ENCODE peak calls at places on chromosomes 5 and 9, in six cellular contexts. R is NCI-H82; S is stimulated activated CD8-positive, alpha-beta memory T cell treated with anti-CD3 and anti-CD28 coated beads, Interleukin-2, amount 100 ng/mL, for 1 hour; D is kidney glomerular epithelial cell; B is stimulated activated CD4-positive, alpha-beta T cell treated with anti-CD3 and anti-CD28 coated beads, Interleukin-4, amount 100 ng/mL, for 1 hour; T is NCI-H2029. Q is an unnamed sample.

GRCh38 chr5:1208743-1209551 is 7.6 kb downstream of the SLC6A19 start:
- DNase-seq in D (peak; percentile 52), T (peak; percentile 28), S (no peak), B (no peak), R (no peak), Q (peak; percentile 99)

GRCh38 chr5:157473383-157474370 is 13.7 kb downstream of the NIPAL4 start:
- DNase-seq in T (no peak), D (no peak), R (no peak), B (no peak), S (no peak), Q (no peak)

GRCh38 chr5:32753051-32753450 is 41.9 kb downstream of the NPR3 start:
- DNase-seq in S (no peak), D (no peak), R (no peak), T (no peak), B (no peak), Q (no peak)

GRCh38 chr5:61817472-61818326 is 485.6 kb downstream of the ZSWIM6 start:
- DNase-seq in T (no peak), R (peak; percentile 65), S (no peak), B (no peak), D (peak; percentile 61), Q (no peak)

GRCh38 chr9:116190997-116191396 is 37.4 kb downstream of the PAPPA start:
- DNase-seq in D (peak; percentile 64), S (no peak), R (no peak), T (no peak), B (no peak), Q (no peak)

GRCh38 chr9:82903503-82903902 is 159.4 kb downstream of the RASEF start:
- DNase-seq in T (no peak), B (no peak), R (no peak), D (no peak), S (no peak), Q (no peak)

GRCh38 chr9:134364391-134365114 is 38.3 kb downstream of the RXRA start:
- DNase-seq in B (peak; percentile 13), D (no peak), R (no peak), T (no peak), S (no peak), Q (no peak)

GRCh38 chr5:54727874-54728273 is 210.3 kb downstream of the SNX18 start:
- DNase-seq in D (no peak), B (no peak), R (peak; percentile 61), T (no peak), S (no peak), Q (no peak)

GRCh38 chr9:37053684-37054512 is 19.8 kb upstream of the PAX5 start:
- DNase-seq in T (no peak), D (no peak), R (peak; percentile 72), B (no peak), S (no peak), Q (no peak)

GRCh38 chr9:105415344-105415980 is 32.4 kb upstream of the FSD1L start:
- DNase-seq in T (no peak), R (peak; percentile 84), B (peak; percentile 35), S (peak; percentile 39), D (peak; percentile 30), Q (peak; percentile 15)

GRCh38 chr5:131751551-131751950 is 45.3 kb downstream of the FNIP1 start:
- DNase-seq in T (no peak), R (no peak), S (no peak), D (no peak), B (no peak), Q (no peak)

GRCh38 chr9:14939378-14939777 is 29.1 kb upstream of the FREM1 start:
- DNase-seq in S (no peak), B (no peak), D (no peak), R (no peak), T (no peak), Q (no peak)

GRCh38 chr5:61450880-61451279 is 118.8 kb downstream of the ZSWIM6 start:
- DNase-seq in S (no peak), D (peak; percentile 35), T (peak; percentile 52), R (peak; percentile 78), B (no peak), Q (no peak)

GRCh38 chr9:107439991-107440456 is 49.5 kb downstream of the KLF4 start:
- DNase-seq in B (no peak), R (peak; percentile 91), D (no peak), S (no peak), T (peak; percentile 10), Q (no peak)

GRCh38 chr9:38346811-38347735 is 45.4 kb upstream of the ALDH1B1 start:
- DNase-seq in B (no peak), D (no peak), S (no peak), T (no peak), R (peak; percentile 23), Q (no peak)

GRCh38 chr5:151182501-151182900 is 24.9 kb upstream of the ANXA6 start:
- DNase-seq in T (no peak), B (no peak), R (no peak), D (no peak), S (no peak), Q (no peak)

GRCh38 chr5:133907075-133907474 is 61.4 kb downstream of the C5orf15 start:
- DNase-seq in T (peak; percentile 75), S (no peak), B (no peak), D (no peak), R (peak; percentile 19), Q (no peak)

GRCh38 chr9:16074962-16075361 is 522.1 kb downstream of the CCDC171 start:
- DNase-seq in R (no peak), B (no peak), T (no peak), D (no peak), S (no peak), Q (no peak)

GRCh38 chr9:136255166-136255538 is 9.5 kb upstream of the QSOX2 start:
- DNase-seq in B (no peak), D (peak; percentile 17), S (no peak), T (no peak), R (no peak), Q (no peak)

GRCh38 chr9:34400686-34401602 is 24.2 kb upstream of the MYORG start:
- DNase-seq in B (no peak), D (no peak), S (no peak), T (no peak), R (no peak), Q (no peak)

GRCh38 chr5:151092750-151093149 is 11.9 kb upstream of the TNIP1 start:
- DNase-seq in T (no peak), S (no peak), B (no peak), R (no peak), D (peak; percentile 60), Q (no peak)

GRCh38 chr9:129408535-129409215 is 212.2 kb downstream of the C9orf50 start:
- DNase-seq in B (no peak), R (no peak), D (no peak), S (no peak), T (no peak), Q (no peak)

GRCh38 chr9:4301302-4301701 is 1.4 kb upstream of the GLIS3 start:
- DNase-seq in R (no peak), T (no peak), D (peak; percentile 39), B (no peak), S (no peak), Q (no peak)

GRCh38 chr5:40680741-40681350 is 1.1 kb downstream of the PTGER4 start:
- DNase-seq in T (no peak), D (no peak), S (peak; percentile 28), B (peak; percentile 49), R (no peak), Q (no peak)

GRCh38 chr5:98330871-98331270 is 442.6 kb upstream of the RGMB start:
- DNase-seq in B (no peak), D (no peak), S (no peak), T (no peak), R (no peak), Q (no peak)

GRCh38 chr5:91643796-91644195 is 260.7 kb upstream of the ARRDC3 start:
- DNase-seq in B (no peak), S (no peak), R (no peak), T (no peak), D (no peak), Q (no peak)

GRCh38 chr5:138967806-138968448 is 92.8 kb upstream of the LRRTM2 start:
- DNase-seq in T (peak; percentile 90), R (no peak), S (no peak), B (no peak), D (no peak), Q (no peak)

GRCh38 chr9:136198605-136199083 is 6.3 kb downstream of the LHX3 start:
- DNase-seq in T (no peak), S (no peak), D (no peak), B (no peak), R (no peak), Q (no peak)

GRCh38 chr9:5626727-5627634 is 1.9 kb upstream of the RIC1 start:
- DNase-seq in T (peak; percentile 46), D (peak; percentile 41), B (peak; percentile 39), R (peak; percentile 32), S (no peak), Q (no peak)

GRCh38 chr5:108681079-108681921 is 66.4 kb upstream of the FER start:
- DNase-seq in S (no peak), B (no peak), D (peak; percentile 28), T (no peak), R (peak; percentile 55), Q (no peak)

GRCh38 chr5:136123236-136123768 is 9.3 kb upstream of the SMAD5 start:
- DNase-seq in R (no peak), T (peak; percentile 80), S (no peak), B (no peak), D (peak; percentile 91), Q (no peak)

GRCh38 chr5:153496835-153497234 is 6.4 kb downstream of the GRIA1 start:
- DNase-seq in S (no peak), D (peak; percentile 33), R (peak; percentile 54), B (no peak), T (peak; percentile 38), Q (no peak)

GRCh38 chr9:104300125-104300524 is 203.9 kb upstream of the OR13F1 start:
- DNase-seq in D (no peak), T (no peak), B (no peak), R (no peak), S (no peak), Q (no peak)